ENCODE peak calls at places on chromosome 14, in five cellular contexts. A is H1, U is IMR-90, X is neuronal stem cell, G is H9. O is an unnamed sample.

GRCh38 chr14:55711171-55711811 is 131.3 kb downstream of the KTN1 start:
- DNase-seq in A (no peak), U (peak), X (no peak), G (no peak), O (no peak)

GRCh38 chr14:100711117-100711462 is 15.6 kb upstream of the DLK1 start:
- DNase-seq in A (no peak), U (no peak), X (no peak), G (no peak), O (no peak)

GRCh38 chr14:92449404-92449975 is 64.1 kb upstream of the RIN3 start:
- DNase-seq in A (no peak), U (no peak), X (no peak), G (no peak), O (no peak)

GRCh38 chr14:40362856-40363255 is 930.6 kb upstream of the FBXO33 start:
- DNase-seq in A (no peak), U (no peak), X (peak), G (peak), O (peak)

GRCh38 chr14:51139221-51139681 is 44.3 kb upstream of the TRIM9 start:
- DNase-seq in A (no peak), U (no peak), X (no peak), G (no peak), O (no peak)

GRCh38 chr14:77889971-77890442 is 90.1 kb downstream of the ADCK1 start:
- DNase-seq in A (no peak), U (peak), X (no peak), G (no peak), O (no peak)

GRCh38 chr14:65080954-65081747 is 21.2 kb downstream of the MAX start:
- DNase-seq in A (no peak), U (peak), X (no peak), G (no peak), O (no peak)

GRCh38 chr14:21191809-21192446 is 36.1 kb upstream of the OR5AU1 start:
- DNase-seq in A (peak), U (no peak), X (peak), G (peak), O (peak)

GRCh38 chr14:95525999-95526398 is 8.9 kb upstream of the GLRX5 start:
- DNase-seq in A (no peak), U (no peak), X (no peak), G (no peak), O (no peak)

DNA sequence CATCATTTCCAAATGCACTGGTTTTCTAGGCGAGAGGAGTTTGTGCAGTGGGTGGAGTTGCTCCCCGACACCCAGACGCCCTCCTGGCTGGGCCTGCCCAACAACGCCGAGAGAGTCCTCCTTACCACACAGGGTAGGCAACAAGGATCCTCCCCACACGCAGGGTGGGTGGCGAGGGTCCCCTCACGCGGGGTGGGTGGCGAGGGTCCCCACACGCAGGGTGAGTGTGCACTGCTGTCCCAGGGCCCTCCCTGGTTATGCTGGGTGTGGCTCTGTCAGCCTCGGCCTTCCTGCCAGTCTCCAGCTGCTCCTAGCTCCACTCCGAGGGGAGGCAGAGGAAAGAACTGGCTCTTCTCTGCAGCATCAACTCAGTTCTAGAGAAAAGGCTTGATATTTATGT is 42.3 kb downstream of the HSP90AA1 start:
- DNase-seq in A (no peak), U (no peak), X (no peak), G (no peak), O (no peak)
- H2BK5ac ChIP-seq in A (no peak), U (no peak), X (peak), G (no peak), O (no peak)

GRCh38 chr14:50091240-50091914 is 25.0 kb downstream of the VCPKMT start:
- DNase-seq in A (no peak), U (no peak), X (no peak), G (no peak), O (no peak)
- H4K8ac ChIP-seq in A (no peak), U (no peak), X (no peak), G (no peak), O (no peak)

DNA sequence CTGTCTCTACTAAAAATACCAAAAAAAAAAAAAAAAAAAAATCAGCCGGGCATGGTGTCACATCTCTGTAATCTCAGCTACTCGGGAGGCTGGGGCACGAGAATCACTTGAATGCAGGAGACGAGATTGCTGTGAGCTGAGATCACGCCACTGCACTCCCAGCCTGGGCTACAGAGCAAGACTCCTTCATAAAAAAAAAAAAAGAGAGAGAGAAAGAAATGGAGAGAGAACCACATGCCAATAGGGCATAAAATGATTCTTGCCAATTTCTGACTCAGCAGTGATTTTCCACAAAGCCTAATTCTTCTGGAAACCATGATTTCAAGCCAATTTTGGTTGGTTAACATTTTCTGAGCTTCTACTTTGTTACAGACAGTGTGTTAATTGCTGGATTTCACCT is 250.4 kb upstream of the SEL1L start:
- DNase-seq in A (no peak), U (no peak), X (no peak), G (no peak), O (no peak)
- H2BK5ac ChIP-seq in A (no peak), U (no peak), X (no peak), G (no peak), O (no peak)

DNA sequence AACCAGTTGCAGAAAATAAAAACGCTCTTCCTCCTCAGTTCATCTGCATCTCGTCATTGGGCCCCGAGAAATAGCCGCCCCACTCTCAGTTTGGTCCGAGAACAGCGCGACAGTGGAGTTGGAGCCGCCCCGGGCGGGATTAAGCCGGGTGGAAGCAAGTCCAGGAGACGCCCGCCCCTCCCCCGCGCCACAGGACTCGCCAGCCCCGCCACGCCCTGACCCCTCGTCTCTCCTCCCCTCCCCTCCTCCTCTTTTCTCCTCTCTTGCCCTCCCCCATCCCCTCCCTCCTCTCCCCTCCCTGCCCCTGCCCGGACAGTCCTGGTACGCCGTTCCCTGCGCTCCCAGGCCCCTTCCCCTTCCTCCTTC is 83.8 kb downstream of the TNFAIP2 start:
- DNase-seq in A (peak), U (no peak), X (no peak), G (peak), O (peak)
- H4K8ac ChIP-seq in A (no peak), U (no peak), X (no peak), G (no peak), O (no peak)

GRCh38 chr14:23033801-23034497 is 751 bp downstream of the PSMB5 start:
- DNase-seq in A (no peak), U (no peak), X (no peak), G (no peak), O (no peak)
- H2BK5ac ChIP-seq in A (peak), U (peak), X (no peak), G (no peak), O (peak)

GRCh38 chr14:101966742-101967141 is 2.4 kb downstream of the DYNC1H1 start:
- DNase-seq in A (no peak), U (no peak), X (no peak), G (no peak), O (no peak)

GRCh38 chr14:101972126-101972785 is 7.9 kb downstream of the DYNC1H1 start:
- DNase-seq in A (no peak), U (peak), X (no peak), G (no peak), O (peak)

GRCh38 chr14:101970830-101971400 is 6.5 kb downstream of the DYNC1H1 start:
- DNase-seq in A (no peak), U (no peak), X (no peak), G (no peak), O (no peak)

GRCh38 chr14:101968186-101968585 is 3.8 kb downstream of the DYNC1H1 start:
- DNase-seq in A (no peak), U (no peak), X (no peak), G (no peak), O (no peak)

DNA sequence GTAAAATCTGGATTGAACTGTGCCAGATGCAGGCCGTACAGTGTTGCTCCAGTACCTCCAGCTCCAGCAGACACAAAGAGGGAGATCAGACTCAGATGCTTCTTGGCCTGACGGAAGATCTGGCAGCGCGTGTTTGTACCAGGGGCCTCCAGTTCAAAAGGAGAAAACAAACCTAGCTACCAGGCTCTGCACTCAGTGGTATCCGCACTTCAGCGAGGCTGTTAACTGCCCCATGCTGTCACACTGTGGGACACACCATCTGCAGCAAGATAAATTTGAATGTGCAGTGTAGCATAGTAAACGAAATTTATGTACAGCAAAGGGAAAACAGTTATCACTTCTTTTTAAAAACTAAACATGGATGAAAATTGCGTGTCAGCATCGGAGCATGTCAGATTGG is 5.1 kb downstream of the DYNC1H1 start:
- DNase-seq in A (no peak), U (no peak), X (no peak), G (no peak), O (no peak)
- H4K8ac ChIP-seq in A (no peak), U (no peak), X (no peak), G (no peak), O (no peak)

DNA sequence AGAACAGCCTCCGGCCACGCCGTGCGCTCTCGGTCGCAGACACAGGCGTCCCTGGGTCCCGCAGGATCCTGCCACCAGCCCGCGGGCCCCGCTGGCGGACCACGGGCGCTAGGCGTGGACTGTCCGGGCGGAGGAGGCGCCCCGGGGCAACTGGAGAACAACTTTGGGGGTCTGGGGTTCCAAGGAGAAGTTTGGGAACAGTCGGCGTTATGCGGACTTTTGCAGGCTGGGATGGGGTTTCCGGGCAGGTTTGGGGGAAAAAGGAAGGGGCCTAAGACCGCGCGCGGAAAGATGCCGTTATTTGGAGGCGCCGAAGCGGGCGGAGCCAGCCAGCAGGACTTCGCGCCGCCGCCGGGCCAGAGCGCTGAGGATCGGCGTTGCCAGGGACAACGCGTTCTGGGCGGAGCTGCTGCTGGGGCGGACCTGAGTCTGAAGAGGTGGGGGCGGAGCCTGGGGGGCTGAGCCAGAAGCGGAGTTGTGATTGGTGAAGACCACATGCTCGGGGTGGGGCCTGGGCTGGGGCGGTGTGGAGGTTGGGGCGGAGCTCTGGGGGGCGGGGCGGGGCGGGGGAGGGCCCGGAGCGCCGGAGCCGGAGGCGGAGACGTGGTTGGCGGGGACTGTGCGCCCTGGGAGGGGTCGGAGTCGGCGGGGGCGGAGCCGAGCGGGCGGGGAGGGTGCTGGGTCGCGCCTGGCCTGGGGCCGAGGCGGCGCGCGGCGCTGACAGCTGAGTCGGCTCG is at the start of gene CYP46A1:
- DNase-seq in A (peak), U (peak), X (peak), G (peak), O (peak)
- H2BK5ac ChIP-seq in A (peak), U (peak), X (peak), G (no peak), O (no peak)

O was measured in mesendoderm.